ENCODE peak calls at places on chromosomes 6 and 20, in five cellular contexts. One of them, this sample, is unnamed.

GRCh38 chr20:63114006-63114692 is 101.8 kb downstream of the YTHDF1 start:
- DNase-seq in activated T-helper 1 cell treated with anti-CD3 and anti-CD28 coated beads, Interleukin-12 subunit alpha, Interleukin-12 subunit beta, Interleukin-2, Interleukin-4 antibody, amounts not matched to agents 30 ng/mL and 10 ng/mL and 1 ng/mL, durations not matched to agents 14 hours and 24 hours and 36 hours: no peak
- DNase-seq in neural crest cell: no peak
- DNase-seq in tibial artery: no peak
- DNase-seq in GM04503: no peak
- DNase-seq in this sample: no peak

GRCh38 chr6:118869350-118869749 is 24.6 kb upstream of the ASF1A start:
- DNase-seq in tibial artery: no peak
- DNase-seq in activated T-helper 1 cell treated with anti-CD3 and anti-CD28 coated beads, Interleukin-12 subunit alpha, Interleukin-12 subunit beta, Interleukin-2, Interleukin-4 antibody, amounts not matched to agents 30 ng/mL and 10 ng/mL and 1 ng/mL, durations not matched to agents 14 hours and 24 hours and 36 hours: no peak
- DNase-seq in GM04503: no peak
- DNase-seq in neural crest cell: no peak
- DNase-seq in this sample: no peak

GRCh38 chr6:134549854-134550253 is 231.9 kb upstream of the SGK1 start:
- DNase-seq in tibial artery: no peak
- DNase-seq in neural crest cell: no peak
- DNase-seq in GM04503: no peak
- DNase-seq in activated T-helper 1 cell treated with anti-CD3 and anti-CD28 coated beads, Interleukin-12 subunit alpha, Interleukin-12 subunit beta, Interleukin-2, Interleukin-4 antibody, amounts not matched to agents 30 ng/mL and 10 ng/mL and 1 ng/mL, durations not matched to agents 14 hours and 24 hours and 36 hours: no peak
- DNase-seq in this sample: no peak

GRCh38 chr6:39847216-39847615 is 55.0 kb downstream of the DAAM2 start:
- DNase-seq in activated T-helper 1 cell treated with anti-CD3 and anti-CD28 coated beads, Interleukin-12 subunit alpha, Interleukin-12 subunit beta, Interleukin-2, Interleukin-4 antibody, amounts not matched to agents 30 ng/mL and 10 ng/mL and 1 ng/mL, durations not matched to agents 14 hours and 24 hours and 36 hours: no peak
- DNase-seq in GM04503: no peak
- DNase-seq in neural crest cell: no peak
- DNase-seq in tibial artery: peak; percentile 58
- DNase-seq in this sample: no peak

GRCh38 chr6:163951990-163952389 is 537.5 kb downstream of the QKI start:
- DNase-seq in tibial artery: no peak
- DNase-seq in GM04503: no peak
- DNase-seq in neural crest cell: no peak
- DNase-seq in activated T-helper 1 cell treated with anti-CD3 and anti-CD28 coated beads, Interleukin-12 subunit alpha, Interleukin-12 subunit beta, Interleukin-2, Interleukin-4 antibody, amounts not matched to agents 30 ng/mL and 10 ng/mL and 1 ng/mL, durations not matched to agents 14 hours and 24 hours and 36 hours: no peak
- DNase-seq in this sample: no peak

GRCh38 chr6:91669154-91669903 is 1082.5 kb upstream of the MAP3K7 start:
- DNase-seq in tibial artery: no peak
- DNase-seq in activated T-helper 1 cell treated with anti-CD3 and anti-CD28 coated beads, Interleukin-12 subunit alpha, Interleukin-12 subunit beta, Interleukin-2, Interleukin-4 antibody, amounts not matched to agents 30 ng/mL and 10 ng/mL and 1 ng/mL, durations not matched to agents 14 hours and 24 hours and 36 hours: no peak
- DNase-seq in neural crest cell: no peak
- DNase-seq in GM04503: no peak
- DNase-seq in this sample: no peak

GRCh38 chr6:53725791-53726575 is 60.4 kb upstream of the KLHL31 start:
- DNase-seq in activated T-helper 1 cell treated with anti-CD3 and anti-CD28 coated beads, Interleukin-12 subunit alpha, Interleukin-12 subunit beta, Interleukin-2, Interleukin-4 antibody, amounts not matched to agents 30 ng/mL and 10 ng/mL and 1 ng/mL, durations not matched to agents 14 hours and 24 hours and 36 hours: peak; percentile 60
- DNase-seq in neural crest cell: peak; percentile 84
- DNase-seq in tibial artery: peak; percentile 71
- DNase-seq in GM04503: no peak
- DNase-seq in this sample: peak; percentile 82

GRCh38 chr20:11338506-11339306 is 579.0 kb upstream of the BTBD3 start:
- DNase-seq in GM04503: no peak
- DNase-seq in activated T-helper 1 cell treated with anti-CD3 and anti-CD28 coated beads, Interleukin-12 subunit alpha, Interleukin-12 subunit beta, Interleukin-2, Interleukin-4 antibody, amounts not matched to agents 30 ng/mL and 10 ng/mL and 1 ng/mL, durations not matched to agents 14 hours and 24 hours and 36 hours: no peak
- DNase-seq in neural crest cell: no peak
- DNase-seq in tibial artery: no peak
- DNase-seq in this sample: no peak

GRCh38 chr6:52303178-52303577 is 18.6 kb upstream of the MCM3 start:
- DNase-seq in activated T-helper 1 cell treated with anti-CD3 and anti-CD28 coated beads, Interleukin-12 subunit alpha, Interleukin-12 subunit beta, Interleukin-2, Interleukin-4 antibody, amounts not matched to agents 30 ng/mL and 10 ng/mL and 1 ng/mL, durations not matched to agents 14 hours and 24 hours and 36 hours: no peak
- DNase-seq in GM04503: no peak
- DNase-seq in tibial artery: no peak
- DNase-seq in neural crest cell: no peak
- DNase-seq in this sample: no peak

GRCh38 chr20:1499528-1500420 is 8.6 kb upstream of the SIRPB2 start:
- DNase-seq in GM04503: no peak
- DNase-seq in neural crest cell: no peak
- DNase-seq in activated T-helper 1 cell treated with anti-CD3 and anti-CD28 coated beads, Interleukin-12 subunit alpha, Interleukin-12 subunit beta, Interleukin-2, Interleukin-4 antibody, amounts not matched to agents 30 ng/mL and 10 ng/mL and 1 ng/mL, durations not matched to agents 14 hours and 24 hours and 36 hours: no peak
- DNase-seq in tibial artery: no peak
- DNase-seq in this sample: no peak

GRCh38 chr20:48826883-48827771 is 672 bp downstream of the PREX1 start:
- DNase-seq in activated T-helper 1 cell treated with anti-CD3 and anti-CD28 coated beads, Interleukin-12 subunit alpha, Interleukin-12 subunit beta, Interleukin-2, Interleukin-4 antibody, amounts not matched to agents 30 ng/mL and 10 ng/mL and 1 ng/mL, durations not matched to agents 14 hours and 24 hours and 36 hours: peak; percentile 19
- DNase-seq in neural crest cell: peak; percentile 45
- DNase-seq in GM04503: no peak
- DNase-seq in tibial artery: no peak
- DNase-seq in this sample: no peak

GRCh38 chr6:152124432-152125074 is 317.1 kb downstream of the ESR1 start:
- DNase-seq in activated T-helper 1 cell treated with anti-CD3 and anti-CD28 coated beads, Interleukin-12 subunit alpha, Interleukin-12 subunit beta, Interleukin-2, Interleukin-4 antibody, amounts not matched to agents 30 ng/mL and 10 ng/mL and 1 ng/mL, durations not matched to agents 14 hours and 24 hours and 36 hours: no peak
- DNase-seq in neural crest cell: no peak
- DNase-seq in tibial artery: no peak
- DNase-seq in GM04503: peak; percentile 13
- DNase-seq in this sample: no peak

GRCh38 chr6:47358440-47359225 is 48.9 kb upstream of the TNFRSF21 start:
- DNase-seq in GM04503: no peak
- DNase-seq in neural crest cell: no peak
- DNase-seq in activated T-helper 1 cell treated with anti-CD3 and anti-CD28 coated beads, Interleukin-12 subunit alpha, Interleukin-12 subunit beta, Interleukin-2, Interleukin-4 antibody, amounts not matched to agents 30 ng/mL and 10 ng/mL and 1 ng/mL, durations not matched to agents 14 hours and 24 hours and 36 hours: no peak
- DNase-seq in tibial artery: no peak
- DNase-seq in this sample: no peak

GRCh38 chr6:105795913-105796517 is 290.1 kb upstream of the PRDM1 start:
- DNase-seq in neural crest cell: no peak
- DNase-seq in activated T-helper 1 cell treated with anti-CD3 and anti-CD28 coated beads, Interleukin-12 subunit alpha, Interleukin-12 subunit beta, Interleukin-2, Interleukin-4 antibody, amounts not matched to agents 30 ng/mL and 10 ng/mL and 1 ng/mL, durations not matched to agents 14 hours and 24 hours and 36 hours: no peak
- DNase-seq in GM04503: no peak
- DNase-seq in tibial artery: no peak
- DNase-seq in this sample: no peak

GRCh38 chr6:43127180-43127579 is 43.9 kb upstream of the SRF start:
- DNase-seq in GM04503: no peak
- DNase-seq in tibial artery: no peak
- DNase-seq in activated T-helper 1 cell treated with anti-CD3 and anti-CD28 coated beads, Interleukin-12 subunit alpha, Interleukin-12 subunit beta, Interleukin-2, Interleukin-4 antibody, amounts not matched to agents 30 ng/mL and 10 ng/mL and 1 ng/mL, durations not matched to agents 14 hours and 24 hours and 36 hours: no peak
- DNase-seq in neural crest cell: no peak
- DNase-seq in this sample: no peak

This sample was measured in suprapubic skin.